ENCODE peak calls at places on chromosomes 16 and 17, in seven cellular contexts. Q is bronchial epithelial cell, S is fibroblast of mammary gland, A is HepG2, L is vagina, D is uterus, E is psoas muscle. X is an unnamed sample.

GRCh38 chr16:73214825-73215481 is 167.0 kb upstream of the ZFHX3 start:
- DNase-seq in E (no peak), L (no peak), Q (no peak), A (no peak), S (peak; percentile 98), D (peak; percentile 32), X (peak; percentile 98)

GRCh38 chr16:68642436-68643064 is 2.6 kb upstream of the CDH3 start:
- DNase-seq in D (peak; percentile 43), Q (peak; percentile 78), A (no peak), L (no peak), S (no peak), E (no peak), X (no peak)

GRCh38 chr16:85240982-85241924 is 129.0 kb upstream of the CIBAR2 start:
- DNase-seq in L (no peak), E (no peak), D (no peak), S (no peak), Q (no peak), A (no peak), X (no peak)

GRCh38 chr16:84266451-84266850 is 26.6 kb upstream of the KCNG4 start:
- DNase-seq in D (peak; percentile 18), Q (peak; percentile 71), L (no peak), E (no peak), S (peak; percentile 63), A (peak; percentile 90), X (peak; percentile 36)

GRCh38 chr16:85055503-85056210 is 28.1 kb downstream of the KIAA0513 start:
- DNase-seq in Q (peak; percentile 17), S (peak; percentile 64), D (peak; percentile 45), A (peak; percentile 32), E (no peak), L (no peak), X (peak; percentile 78)

GRCh38 chr17:65576939-65577338 is 15.5 kb upstream of the AXIN2 start:
- DNase-seq in D (no peak), L (no peak), E (no peak), Q (no peak), A (no peak), S (no peak), X (no peak)

GRCh38 chr17:72358465-72358864 is 237.6 kb downstream of the SOX9 start:
- DNase-seq in L (no peak), D (no peak), S (peak; percentile 56), E (no peak), Q (peak; percentile 96), A (no peak), X (peak; percentile 91)

GRCh38 chr17:80857721-80858171 is 133.9 kb upstream of the CHMP6 start:
- DNase-seq in S (no peak), L (no peak), D (no peak), E (peak; percentile 48), Q (no peak), A (no peak), X (no peak)

GRCh38 chr17:62673614-62674362 is 46.3 kb downstream of the MRC2 start:
- DNase-seq in Q (no peak), D (no peak), E (peak; percentile 49), L (no peak), S (no peak), A (no peak), X (no peak)

GRCh38 chr17:75474736-75475135 is 18.3 kb downstream of the TMEM94 start:
- DNase-seq in E (no peak), L (no peak), A (no peak), Q (no peak), D (no peak), S (no peak), X (no peak)

GRCh38 chr17:65856865-65857264 is 295.4 kb upstream of the AXIN2 start:
- DNase-seq in E (no peak), A (no peak), Q (peak; percentile 62), L (no peak), D (no peak), S (peak; percentile 42), X (peak; percentile 22)

GRCh38 chr17:80811181-80812105 is 180.2 kb upstream of the CHMP6 start:
- DNase-seq in E (peak; percentile 33), S (no peak), D (peak; percentile 8), A (no peak), Q (no peak), L (no peak), X (no peak)

GRCh38 chr17:64974750-64975317 is 55.6 kb upstream of the LRRC37A3 start:
- DNase-seq in D (no peak), A (no peak), Q (peak; percentile 56), E (no peak), S (no peak), L (no peak), X (no peak)

GRCh38 chr17:37489197-37490001 is at the start of gene DUSP14:
- DNase-seq in Q (peak; percentile 49), L (no peak), S (peak; percentile 67), E (peak; percentile 91), A (peak; percentile 70), D (peak; percentile 69), X (peak; percentile 70)
- TF ChIP-seq CTCF in Q (peak; percentile 6), L (no peak), S (no peak), E (no peak), A (peak; percentile 38), D (no peak), X (no peak)

GRCh38 chr16:10312023-10312422 is 73.8 kb upstream of the ATF7IP2 start:
- DNase-seq in D (no peak), A (no peak), L (no peak), Q (no peak), S (no peak), E (no peak), X (no peak)
- H3K4me3 ChIP-seq in D (no peak overlapping the region), A (no peak overlapping the region), L (no peak overlapping the region), Q (no peak overlapping the region), S (no peak overlapping the region), E (no peak overlapping the region), X (no peak overlapping the region)

DNA sequence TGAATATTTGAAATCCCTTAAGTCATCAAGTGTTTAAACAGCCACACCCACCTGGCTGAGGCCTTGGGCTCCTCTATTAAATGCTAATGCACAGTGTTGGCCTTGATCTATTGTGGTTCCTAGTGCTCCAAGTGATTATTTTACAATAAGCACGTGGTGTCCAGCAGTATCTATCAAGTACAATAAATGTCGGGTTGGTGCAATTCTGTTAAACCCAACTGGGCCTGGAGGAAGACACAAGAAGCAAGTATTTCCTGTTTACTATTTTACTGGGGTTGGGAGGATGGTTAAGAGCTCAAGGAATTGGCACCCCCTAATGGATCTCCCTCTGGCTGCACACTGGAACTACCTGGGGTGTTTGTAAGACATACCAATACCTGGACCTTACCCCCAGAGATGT is 72.1 kb upstream of the HNF1B start:
- DNase-seq in E (no peak), S (no peak), D (no peak), A (no peak), Q (peak; percentile 8), L (no peak), X (no peak)
- TF ChIP-seq CTCF in E (no peak), S (no peak), D (no peak), A (no peak), Q (no peak), L (no peak), X (no peak)

DNA sequence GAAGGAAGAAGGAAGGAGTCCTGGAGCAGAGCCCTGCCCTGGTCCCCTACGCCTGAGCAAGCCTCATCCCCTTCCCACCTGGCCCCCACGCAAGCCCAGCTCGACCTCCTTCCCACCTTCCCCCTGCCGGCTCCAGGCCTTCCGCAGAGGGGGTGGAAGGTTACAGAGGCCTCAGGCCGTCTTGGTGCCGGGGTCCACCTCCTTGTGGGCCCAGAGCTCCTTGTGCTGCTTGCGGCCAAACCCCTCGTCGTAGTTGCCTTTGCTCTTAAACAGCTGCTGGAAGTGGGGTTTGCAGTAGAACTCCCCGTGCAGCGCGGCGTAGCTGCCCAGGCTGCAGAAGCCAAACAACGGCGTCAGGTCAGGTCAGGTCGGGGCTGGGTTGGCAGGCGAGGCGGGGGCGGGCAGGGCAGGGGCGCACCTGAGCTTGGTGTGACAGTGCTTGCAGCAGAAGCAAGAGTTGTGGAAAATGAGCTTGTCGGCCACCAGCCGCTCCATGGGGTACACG is 1.5 kb downstream of the LIMD2 start:
- DNase-seq in D (no peak), E (no peak), A (no peak), Q (no peak), L (no peak), S (no peak), X (no peak)
- H3K4me3 ChIP-seq in D (no peak overlapping the region), E (peak overlapping the region; percentile 67), A (peak overlapping the region; percentile 77), Q (no peak overlapping the region), L (peak overlapping the region; percentile 81), S (no peak overlapping the region), X (peak overlapping the region; percentile 64)

DNA sequence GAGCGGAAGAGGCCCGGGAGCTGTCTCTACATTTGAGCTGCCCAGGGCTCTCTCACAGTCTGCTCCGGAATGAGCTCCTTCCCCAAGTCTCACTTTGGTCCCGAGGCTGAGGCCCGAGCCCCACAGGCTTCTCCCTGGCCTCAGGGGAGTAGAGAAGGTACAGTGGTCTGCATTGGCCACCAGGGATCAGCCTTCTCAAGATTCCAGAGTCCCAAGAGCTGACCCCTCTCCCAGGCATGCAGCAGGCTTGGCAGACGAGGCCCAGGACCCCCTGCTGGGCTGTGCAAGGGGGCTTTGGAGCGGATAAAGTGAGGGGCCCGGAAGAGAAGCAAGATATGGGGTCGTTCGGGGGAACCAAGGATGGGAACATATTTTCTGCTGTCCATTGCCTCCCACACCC is 3.1 kb downstream of the PRSS27 start:
- DNase-seq in L (no peak), S (no peak), D (no peak), E (no peak), Q (no peak), A (no peak), X (no peak)
- TF ChIP-seq CTCF in L (no peak), S (no peak), D (no peak), E (no peak), Q (no peak), A (peak; percentile 10), X (no peak)

GRCh38 chr17:82592289-82592683 is 56.0 kb downstream of the WDR45B start:
- DNase-seq in S (no peak), E (no peak), L (no peak), Q (peak; percentile 35), A (peak; percentile 21), D (no peak), X (no peak)

GRCh38 chr17:82594571-82594970 is 53.7 kb downstream of the WDR45B start:
- DNase-seq in S (no peak), E (no peak), D (no peak), L (no peak), A (no peak), Q (no peak), X (no peak)

GRCh38 chr17:82595893-82596292 is 52.4 kb downstream of the WDR45B start:
- DNase-seq in D (no peak), A (no peak), E (no peak), L (no peak), S (no peak), Q (no peak), X (no peak)

GRCh38 chr17:82592751-82593589 is 55.3 kb downstream of the WDR45B start:
- DNase-seq in Q (peak; percentile 63), E (peak; percentile 82), D (peak; percentile 90), L (no peak), S (peak; percentile 82), A (peak; percentile 87), X (peak; percentile 84)

GRCh38 chr17:82593590-82594087 is 54.6 kb downstream of the WDR45B start:
- DNase-seq in Q (no peak), L (no peak), D (peak; percentile 36), A (no peak), S (peak; percentile 43), E (no peak), X (peak; percentile 17)
- H3K4me3 ChIP-seq in Q (peak overlapping the region; percentile 43), L (peak overlapping the region; percentile 62), D (peak overlapping the region; percentile 62), A (peak overlapping the region; percentile 70), S (peak overlapping the region; percentile 62), E (peak overlapping the region; percentile 69), X (peak overlapping the region; percentile 75)

DNA sequence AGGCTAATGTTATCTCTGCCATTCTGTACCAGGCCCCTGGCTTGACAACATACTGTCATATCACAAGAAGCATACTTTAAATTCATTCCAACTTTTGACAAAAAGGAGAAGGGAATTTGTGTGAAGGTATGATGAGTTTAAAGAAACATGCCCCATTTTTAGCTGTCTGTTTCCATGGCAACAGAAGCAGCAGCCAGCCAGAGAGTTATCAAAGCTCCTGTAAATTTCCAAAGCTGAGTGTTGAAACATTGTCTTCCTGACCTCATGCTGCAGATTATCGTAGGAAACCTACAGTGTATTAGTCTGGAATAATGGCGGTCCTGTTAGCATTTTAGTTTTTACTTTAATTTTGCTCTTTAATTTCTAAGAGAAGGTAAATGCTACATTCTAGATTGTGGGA is 124.9 kb downstream of the MRTFB start:
- DNase-seq in D (no peak), L (no peak), S (no peak), A (no peak), Q (no peak), E (no peak), X (peak; percentile 37)
- TF ChIP-seq CTCF in D (no peak), L (no peak), S (no peak), A (no peak), Q (no peak), E (no peak), X (no peak)

X was measured in fibroblast of the aortic adventitia.